ENCODE peak calls at places on chromosome 15, in seven cellular contexts. P, I, A, X, Q, U and F are unnamed samples.

GRCh38 chr15:40250771-40251454 is 12.1 kb downstream of the PAK6 start:
- DNase-seq in P (no peak), I (peak; percentile 62), A (peak; percentile 26), X (no peak), Q (no peak), U (no peak), F (no peak)

GRCh38 chr15:50378776-50379175 is 23.8 kb upstream of the GABPB1 start:
- DNase-seq in P (no peak), I (no peak), A (no peak), X (no peak), Q (no peak), U (no peak), F (no peak)

GRCh38 chr15:69789648-69790393 is 307.9 kb downstream of the TLE3 start:
- DNase-seq in P (no peak), I (peak; percentile 47), A (no peak), X (no peak), Q (no peak), U (no peak), F (no peak)

GRCh38 chr15:50933353-50933752 is 24.9 kb downstream of the AP4E1 start:
- DNase-seq in P (no peak), I (no peak), A (no peak), X (no peak), Q (no peak), U (no peak), F (no peak)

GRCh38 chr15:88401972-88402656 is 65.1 kb downstream of the MRPL46 start:
- DNase-seq in P (peak; percentile 47), I (no peak), A (peak; percentile 65), X (no peak), Q (no peak), U (peak; percentile 48), F (no peak)

GRCh38 chr15:89448825-89449224 is 47.6 kb downstream of the RHCG start:
- DNase-seq in P (no peak), I (no peak), A (no peak), X (no peak), Q (no peak), U (no peak), F (no peak)

GRCh38 chr15:20340331-20340811 is 201.2 kb downstream of the GOLGA6L6 start:
- DNase-seq in P (peak; percentile 44), I (peak; percentile 92), A (peak; percentile 89), X (no peak), Q (no peak), U (no peak), F (no peak)

GRCh38 chr15:101262551-101262950 is 10.7 kb upstream of the CHSY1 start:
- DNase-seq in P (no peak), I (no peak), A (no peak), X (no peak), Q (no peak), U (no peak), F (no peak)

GRCh38 chr15:66497502-66498455 is at the start of gene SNAPC5:
- DNase-seq in P (peak; percentile 98), I (peak; percentile 96), A (peak; percentile 96), X (peak; percentile 97), Q (peak; percentile 85), U (peak; percentile 98), F (peak; percentile 42)

GRCh38 chr15:62469874-62470688 is 305.0 kb upstream of the C2CD4B start:
- DNase-seq in P (no peak), I (peak; percentile 91), A (no peak), X (peak; percentile 36), Q (peak; percentile 13), U (peak; percentile 88), F (no peak)

GRCh38 chr15:80436511-80437307 is 32.5 kb downstream of the ARNT2 start:
- DNase-seq in P (no peak), I (no peak), A (peak; percentile 66), X (peak; percentile 38), Q (peak; percentile 70), U (peak; percentile 80), F (peak; percentile 47)

GRCh38 chr15:62783303-62783957 is 259.1 kb upstream of the TPM1 start:
- DNase-seq in P (no peak), I (peak; percentile 90), A (no peak), X (peak; percentile 90), Q (no peak), U (peak; percentile 87), F (no peak)

DNA sequence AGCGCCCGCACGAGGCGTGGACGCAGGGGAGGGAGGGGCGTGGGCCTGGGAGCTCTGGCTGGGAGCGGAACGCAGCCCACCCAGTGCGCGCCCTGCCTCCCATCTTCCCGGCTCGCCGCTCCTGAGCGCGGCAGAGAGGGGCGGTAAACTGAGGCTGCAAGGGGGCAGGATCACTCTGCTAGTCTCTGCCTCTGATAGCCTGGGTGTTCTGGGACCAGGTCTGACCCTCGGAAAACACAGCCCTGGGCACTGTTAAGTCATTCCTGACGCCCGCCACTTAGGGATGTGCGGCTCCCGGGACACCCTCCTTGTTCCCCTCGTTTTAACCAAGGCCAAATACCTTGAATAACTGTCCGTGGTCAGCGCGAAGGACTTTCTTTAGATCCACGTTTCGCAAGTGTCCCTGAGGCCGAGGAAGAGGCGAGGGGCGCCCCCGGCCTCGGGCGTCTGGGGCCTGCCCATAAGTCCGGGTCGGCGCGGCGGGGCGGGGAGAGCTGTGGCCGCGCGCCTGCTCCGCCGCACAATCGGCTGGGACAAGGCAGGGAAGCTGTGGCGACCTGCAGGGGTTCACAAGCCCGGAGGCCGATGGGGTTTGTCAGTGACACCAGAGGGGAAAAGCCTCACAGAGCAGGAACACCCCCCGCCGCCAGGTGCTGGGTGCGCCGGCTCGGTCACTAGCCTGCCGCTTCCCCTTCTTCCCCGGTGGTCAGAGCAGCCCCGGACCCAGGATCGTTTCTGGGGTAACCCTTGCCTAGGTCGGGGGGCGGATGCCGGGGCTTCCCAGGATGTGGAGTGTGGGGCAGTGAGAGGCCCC is 1.5 kb downstream of the ITPKA start:
- DNase-seq in P (peak; percentile 25), I (peak; percentile 66), A (no peak), X (no peak), Q (no peak), U (no peak), F (no peak)
- H3K4me3 ChIP-seq in P (peak overlapping the region; percentile 47), I (no peak overlapping the region), A (peak overlapping the region; percentile 73), X (peak overlapping the region; percentile 5), Q (no peak overlapping the region), U (no peak overlapping the region), F (peak overlapping the region; percentile 57)

GRCh38 chr15:74725241-74725774 is at the start of gene CYP1A1:
- DNase-seq in P (peak; percentile 44), I (peak; percentile 92), A (peak; percentile 33), X (peak; percentile 8), Q (no peak), U (peak; percentile 26), F (no peak)
- H3K4me3 ChIP-seq in P (peak within 1 kb of the TSS; percentile 42), I (peak within 1 kb of the TSS; percentile 65), A (peak within 1 kb of the TSS; percentile 70), X (peak within 1 kb of the TSS; percentile 47), Q (peak within 1 kb of the TSS; percentile 71), U (peak within 1 kb of the TSS; percentile 58), F (peak within 1 kb of the TSS; percentile 57)

DNA sequence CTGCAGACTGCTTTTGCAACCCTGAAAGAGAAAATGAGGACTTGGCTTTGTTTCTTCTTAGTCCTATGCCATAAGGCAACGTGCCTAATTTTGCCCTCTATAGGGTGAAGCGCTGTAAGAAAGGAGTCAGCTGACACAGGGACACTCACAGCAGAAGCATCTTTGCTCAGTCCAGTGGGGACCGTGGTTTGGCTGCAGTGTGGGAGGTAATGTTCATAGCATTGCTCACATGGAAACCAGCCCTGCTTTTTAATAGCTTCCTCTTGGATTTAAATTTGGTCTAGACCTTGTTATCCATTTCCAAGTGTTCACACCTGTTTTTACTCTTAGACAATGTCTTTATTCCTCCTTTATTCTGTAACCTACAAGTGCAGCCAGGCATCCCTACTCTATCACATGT is 1032.1 kb downstream of the NTRK3 start:
- DNase-seq in P (no peak), I (no peak), A (no peak), X (no peak), Q (no peak), U (peak; percentile 6), F (no peak)
- H3K4me3 ChIP-seq in P (no peak overlapping the region), I (no peak overlapping the region), A (no peak overlapping the region), X (no peak overlapping the region), Q (no peak overlapping the region), U (no peak overlapping the region), F (no peak overlapping the region)

GRCh38 chr15:58065445-58066041 is at the start of gene ALDH1A2:
- DNase-seq in P (peak; percentile 52), I (no peak), A (no peak), X (no peak), Q (no peak), U (no peak), F (no peak)
- H3K4me3 ChIP-seq in P (peak within 1 kb of the TSS; percentile 38), I (peak within 1 kb of the TSS; percentile 39), A (peak within 1 kb of the TSS; percentile 49), X (peak within 1 kb of the TSS; percentile 42), Q (peak within 1 kb of the TSS; percentile 17), U (no peak within 1 kb of the TSS), F (peak within 1 kb of the TSS; percentile 56)

DNA sequence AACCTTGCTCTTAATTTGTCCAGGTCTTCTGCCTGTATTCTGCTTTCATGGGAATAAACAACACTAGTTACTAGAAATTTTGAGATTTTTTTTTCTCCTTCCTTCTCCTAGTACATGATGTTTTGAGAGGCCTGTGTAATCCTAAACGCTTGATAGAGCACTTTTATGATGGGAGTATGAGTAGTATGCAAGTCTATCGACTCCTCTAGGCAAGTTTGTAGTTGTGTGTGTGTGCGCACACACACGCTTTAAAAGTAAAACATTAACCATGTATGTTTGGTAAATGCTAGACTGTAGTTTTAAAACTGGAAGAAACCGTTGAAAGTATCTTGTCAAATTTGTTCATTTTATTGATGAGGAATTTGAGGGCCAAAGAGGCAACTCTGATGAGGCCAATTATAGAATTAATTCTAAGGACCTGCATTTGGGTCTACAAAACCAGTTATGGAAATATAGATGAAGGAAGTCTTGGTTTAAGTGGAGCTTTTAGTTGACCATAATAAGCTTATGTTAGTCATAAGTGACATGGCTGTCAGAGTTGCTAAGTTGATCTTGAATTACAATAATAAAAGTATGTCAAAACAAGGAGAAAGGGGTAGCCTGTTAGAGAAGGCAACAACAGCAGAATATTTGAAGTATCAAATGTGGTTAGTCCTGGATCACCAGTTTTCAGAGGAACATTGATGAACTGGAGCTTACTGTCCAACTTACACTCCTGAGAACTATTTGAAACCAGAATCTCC is 47.1 kb downstream of the AKAP13 start:
- DNase-seq in P (no peak), I (no peak), A (no peak), X (no peak), Q (no peak), U (no peak), F (no peak)
- H3K4me3 ChIP-seq in P (no peak overlapping the region), I (no peak overlapping the region), A (no peak overlapping the region), X (no peak overlapping the region), Q (no peak overlapping the region), U (no peak overlapping the region), F (no peak overlapping the region)

GRCh38 chr15:97998307-97999071 is 38.0 kb downstream of the ARRDC4 start:
- DNase-seq in P (no peak), I (no peak), A (no peak), X (no peak), Q (no peak), U (no peak), F (no peak)

GRCh38 chr15:98002419-98002818 is 41.9 kb downstream of the ARRDC4 start:
- DNase-seq in P (no peak), I (no peak), A (no peak), X (no peak), Q (no peak), U (no peak), F (no peak)

GRCh38 chr15:98002874-98003273 is 42.4 kb downstream of the ARRDC4 start:
- DNase-seq in P (no peak), I (no peak), A (no peak), X (no peak), Q (no peak), U (no peak), F (no peak)

GRCh38 chr15:98001663-98002194 is 41.2 kb downstream of the ARRDC4 start:
- DNase-seq in P (no peak), I (no peak), A (no peak), X (no peak), Q (no peak), U (no peak), F (no peak)

GRCh38 chr15:98000249-98001203 is 40.0 kb downstream of the ARRDC4 start:
- DNase-seq in P (no peak), I (no peak), A (no peak), X (peak; percentile 5), Q (no peak), U (peak; percentile 36), F (peak; percentile 93)
- H3K4me3 ChIP-seq in P (no peak overlapping the region), I (no peak overlapping the region), A (no peak overlapping the region), X (no peak overlapping the region), Q (no peak overlapping the region), U (no peak overlapping the region), F (no peak overlapping the region)